ENCODE peak calls at places on chromosomes 4 and X, in five cellular contexts. J, H, R, W and Z are unnamed samples.

GRCh38 chrX:44382871-44383270 is 39.4 kb upstream of the EFHC2 start:
- DNase-seq in H (no peak), R (no peak), W (no peak), J (no peak), Z (no peak)

GRCh38 chr4:19402666-19403065 is 849.0 kb upstream of the SLIT2 start:
- DNase-seq in J (no peak), R (no peak), W (no peak), H (no peak), Z (no peak)

GRCh38 chrX:155751131-155751530 is 130.0 kb upstream of the VAMP7 start:
- DNase-seq in R (no peak), W (no peak), J (no peak), H (no peak), Z (no peak)

GRCh38 chrX:32041181-32041580 is 969.3 kb upstream of the FTHL17 start:
- DNase-seq in W (no peak), J (no peak), H (no peak), R (no peak), Z (no peak)

GRCh38 chr4:150211016-150211415 is 132.8 kb downstream of the DCLK2 start:
- DNase-seq in R (no peak), J (no peak), H (no peak), W (no peak), Z (no peak)

GRCh38 chr4:185339941-185340340 is 55.8 kb downstream of the LRP2BP start:
- DNase-seq in R (no peak), J (no peak), H (no peak), W (no peak), Z (no peak)

GRCh38 chr4:9942921-9943600 is 78.2 kb downstream of the SLC2A9 start:
- DNase-seq in R (no peak), J (no peak), W (no peak), H (no peak), Z (no peak)

GRCh38 chrX:146363919-146364318 is 445.7 kb upstream of the CXorf51B start:
- DNase-seq in J (no peak), R (no peak), W (no peak), H (no peak), Z (no peak)

GRCh38 chr4:41204400-41204978 is 9.9 kb downstream of the APBB2 start:
- DNase-seq in R (no peak), J (peak; percentile 67), H (no peak), W (no peak), Z (peak; percentile 30)

GRCh38 chr4:147560632-147561031 is 56.6 kb upstream of the TMEM184C start:
- DNase-seq in W (no peak), J (no peak), R (no peak), H (no peak), Z (no peak)

GRCh38 chr4:25704516-25704915 is 48.9 kb downstream of the SLC34A2 start:
- DNase-seq in J (no peak), H (no peak), R (no peak), W (no peak), Z (no peak)

GRCh38 chr4:2085496-2085901 is 26.4 kb downstream of the NAT8L start:
- DNase-seq in R (no peak), H (no peak), W (no peak), J (no peak), Z (no peak)

GRCh38 chr4:26223160-26223559 is 97.7 kb upstream of the RBPJ start:
- DNase-seq in J (no peak), H (no peak), W (no peak), R (no peak), Z (no peak)

GRCh38 chr4:69546121-69546520 is 50.4 kb upstream of the UGT2B4 start:
- DNase-seq in R (no peak), J (no peak), W (no peak), H (no peak), Z (no peak)

GRCh38 chr4:136319789-136320470 is 1212.4 kb downstream of the PCDH18 start:
- DNase-seq in J (peak; percentile 81), H (no peak), R (no peak), W (no peak), Z (peak; percentile 5)

GRCh38 chrX:15761564-15762191 is 23.6 kb downstream of the CA5B start:
- DNase-seq in R (no peak), W (no peak), H (peak; percentile 39), J (no peak), Z (no peak)

GRCh38 chrX:132071260-132071659 is 48.2 kb downstream of the STK26 start:
- DNase-seq in W (no peak), H (peak; percentile 10), J (no peak), R (no peak), Z (peak; percentile 1)

GRCh38 chrX:133549319-133549933 is 134.1 kb upstream of the GPC4 start:
- DNase-seq in R (no peak), J (no peak), W (no peak), H (no peak), Z (no peak)

GRCh38 chr4:158211288-158211687 is 1.0 kb downstream of the TMEM144 start:
- DNase-seq in R (no peak), W (no peak), J (no peak), H (no peak), Z (peak; percentile 37)

GRCh38 chrX:29858714-29859113 is 356.6 kb upstream of the MAGEB2 start:
- DNase-seq in W (no peak), R (no peak), J (no peak), H (no peak), Z (no peak)

GRCh38 chr4:75948822-75949444 is 8.1 kb upstream of the NAAA start:
- DNase-seq in W (no peak), R (no peak), H (no peak), J (no peak), Z (no peak)

GRCh38 chrX:142854970-142855369 is 170.8 kb upstream of the SPANXN4 start:
- DNase-seq in J (no peak), W (no peak), H (no peak), R (no peak), Z (no peak)

GRCh38 chr4:2172161-2172560 is 69.8 kb downstream of the HAUS3 start:
- DNase-seq in J (no peak), W (no peak), R (no peak), H (no peak), Z (no peak)

GRCh38 chrX:125681058-125681457 is 361.4 kb downstream of the TEX13C start:
- DNase-seq in J (no peak), H (no peak), R (no peak), W (no peak), Z (no peak)

GRCh38 chrX:125678258-125678657 is 358.6 kb downstream of the TEX13C start:
- DNase-seq in R (no peak), H (no peak), W (no peak), J (no peak), Z (no peak)

GRCh38 chrX:125680366-125680765 is 360.7 kb downstream of the TEX13C start:
- DNase-seq in J (no peak), R (no peak), W (no peak), H (no peak), Z (no peak)

GRCh38 chrX:125681507-125681906 is 361.8 kb downstream of the TEX13C start:
- DNase-seq in H (no peak), J (no peak), W (no peak), R (no peak), Z (no peak)
- TF ChIP-seq SP1 in H (no peak), J (no peak), W (no peak), R (no peak), Z (no peak)

GRCh38 chrX:12999422-12999821 is 24.5 kb downstream of the TMSB4X start:
- DNase-seq in J (no peak), R (no peak), H (no peak), W (no peak), Z (no peak)
- H3K4me3 ChIP-seq in J (no peak overlapping the region), R (peak overlapping the region; percentile 9), H (no peak overlapping the region), W (no peak overlapping the region), Z (no peak overlapping the region)

DNA sequence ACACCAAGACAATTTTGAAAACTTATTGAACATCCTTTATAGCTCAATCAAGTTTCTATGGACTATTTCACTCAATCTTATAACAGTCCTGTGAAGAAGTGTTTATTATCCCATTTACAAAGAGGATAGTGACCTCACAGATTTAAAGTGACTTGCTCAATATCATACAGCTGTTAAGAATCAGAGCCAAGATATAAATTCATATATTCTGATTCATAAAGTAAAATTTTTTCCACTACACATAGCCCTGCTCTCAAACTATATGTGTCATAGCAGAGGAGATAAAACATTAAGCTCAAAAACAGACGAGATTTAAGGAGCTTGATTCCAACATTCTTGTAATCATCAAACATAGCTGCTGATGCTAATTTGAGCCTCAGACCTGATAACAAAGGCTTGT is 226.8 kb downstream of the CAMK2D start:
- DNase-seq in H (no peak), R (no peak), W (no peak), J (no peak), Z (no peak)
- TF ChIP-seq SP1 in H (no peak), R (no peak), W (no peak), J (no peak), Z (no peak)

DNA sequence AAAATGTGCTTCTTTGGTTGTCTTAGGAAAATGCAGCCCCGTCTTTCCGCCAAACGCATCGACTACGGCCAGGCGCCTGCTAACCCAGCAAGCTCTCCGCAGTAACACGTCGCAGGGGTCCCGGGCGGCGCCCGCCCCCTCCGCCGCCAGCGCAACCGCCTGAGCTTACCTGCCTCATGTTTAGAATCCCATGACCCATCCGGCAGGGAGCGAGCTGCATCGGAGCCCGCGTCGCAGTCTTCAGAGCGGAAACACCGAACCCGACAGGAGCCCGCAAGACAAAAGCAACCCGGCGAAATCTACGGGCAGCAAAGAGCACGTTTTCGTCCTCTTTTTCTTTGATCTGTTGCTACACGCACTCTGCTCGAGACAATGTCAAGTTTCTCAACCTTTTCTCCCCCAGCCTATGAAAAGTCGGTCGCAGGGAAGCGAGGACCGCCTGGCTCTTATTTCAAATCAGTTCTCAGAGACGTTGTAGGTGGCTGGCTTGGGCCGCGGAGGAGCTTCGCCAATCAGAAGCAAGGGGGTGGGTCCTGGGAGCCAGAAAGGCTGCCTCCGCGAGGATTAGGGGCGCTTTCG is at the start of gene MID1:
- DNase-seq in J (peak; percentile 55), W (no peak), R (no peak), H (no peak), Z (no peak)
- H3K4me3 ChIP-seq in J (peak within 1 kb of the TSS; percentile 70), W (peak within 1 kb of the TSS; percentile 73), R (peak within 1 kb of the TSS; percentile 8), H (no peak within 1 kb of the TSS), Z (no peak within 1 kb of the TSS)

DNA sequence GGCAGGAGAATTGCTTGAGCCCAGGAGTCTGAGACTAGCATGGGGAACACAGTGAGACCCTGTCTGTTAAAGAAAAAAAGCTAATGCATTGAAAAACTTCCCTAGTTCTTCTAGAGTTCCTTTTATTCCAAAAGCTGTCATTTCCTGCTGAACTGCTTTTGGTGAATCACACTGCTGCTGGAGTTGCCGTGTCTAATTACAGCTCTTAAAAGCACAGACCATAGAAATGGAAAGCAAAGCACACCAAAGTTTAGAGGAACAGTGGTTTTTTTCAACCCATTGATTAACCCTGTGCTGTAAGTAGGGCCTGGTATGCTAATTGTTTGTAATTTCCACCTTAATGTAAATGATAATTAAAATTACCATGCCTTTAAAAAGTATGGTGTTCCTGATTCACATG is 52.4 kb downstream of the SEPTIN11 start:
- DNase-seq in R (no peak), W (no peak), H (no peak), J (no peak), Z (no peak)
- TF ChIP-seq SP1 in R (no peak), W (no peak), H (no peak), J (no peak), Z (no peak)